ENCODE peak calls at places on chromosomes 5 and 9, in eight cellular contexts. P is suprapubic skin, Q is HepG2, C is ovary, D is upper lobe of left lung, A is A549, R is K562, Y is stomach. F is an unnamed sample.

GRCh38 chr5:79561525-79561893 is 47.6 kb upstream of the HOMER1 start:
- DNase-seq in P (no peak), Q (no peak), C (no peak), D (no peak), A (no peak), R (no peak), Y (no peak), F (no peak)

GRCh38 chr5:38695021-38695961 is 138.8 kb upstream of the LIFR start:
- DNase-seq in P (no peak), Q (no peak), C (peak), D (no peak), A (no peak), R (no peak), Y (no peak), F (no peak)

GRCh38 chr5:37786855-37787254 is 53.0 kb downstream of the GDNF start:
- DNase-seq in P (no peak), Q (no peak), C (no peak), D (no peak), A (peak), R (no peak), Y (no peak), F (no peak)

GRCh38 chr9:84338792-84339191 is 1.8 kb downstream of the SLC28A3 start:
- DNase-seq in P (no peak), Q (no peak), C (no peak), D (no peak), A (no peak), R (no peak), Y (no peak), F (no peak)

GRCh38 chr5:180804129-180804601 is 1.6 kb upstream of the MGAT1 start:
- DNase-seq in P (peak), Q (no peak), C (no peak), D (peak), A (no peak), R (no peak), Y (no peak), F (peak)

GRCh38 chr5:10530601-10531320 is 33.1 kb upstream of the ANKRD33B start:
- DNase-seq in P (no peak), Q (no peak), C (no peak), D (no peak), A (no peak), R (no peak), Y (no peak), F (no peak)

GRCh38 chr5:172496671-172497371 is 42.5 kb upstream of the SH3PXD2B start:
- DNase-seq in P (peak), Q (no peak), C (peak), D (no peak), A (no peak), R (no peak), Y (no peak), F (peak)

GRCh38 chr5:150107909-150108447 is 21.6 kb upstream of the CSF1R start:
- DNase-seq in P (no peak), Q (no peak), C (no peak), D (no peak), A (no peak), R (no peak), Y (peak), F (no peak)

GRCh38 chr5:6632931-6633468 is at the start of the genes NSUN2 and SRD5A1:
- DNase-seq in P (peak), Q (peak), C (peak), D (peak), A (peak), R (peak), Y (peak), F (peak)

GRCh38 chr9:34974664-34975063 is 14.9 kb upstream of the DNAJB5 start:
- DNase-seq in P (no peak), Q (no peak), C (no peak), D (no peak), A (no peak), R (no peak), Y (no peak), F (no peak)

GRCh38 chr5:78610633-78611032 is 37.9 kb downstream of the LHFPL2 start:
- DNase-seq in P (no peak), Q (no peak), C (no peak), D (no peak), A (no peak), R (no peak), Y (no peak), F (no peak)

GRCh38 chr5:51859624-51860023 is 476.4 kb downstream of the ISL1 start:
- DNase-seq in P (no peak), Q (no peak), C (no peak), D (no peak), A (no peak), R (no peak), Y (no peak), F (no peak)

GRCh38 chr5:11588803-11589202 is 315.4 kb downstream of the CTNND2 start:
- DNase-seq in P (no peak), Q (no peak), C (no peak), D (no peak), A (no peak), R (no peak), Y (no peak), F (no peak)

GRCh38 chr9:126705767-126706697 is 92.3 kb downstream of the LMX1B start:
- DNase-seq in P (peak), Q (peak), C (no peak), D (no peak), A (peak), R (peak), Y (peak), F (peak)

GRCh38 chr5:19987594-19988345 is at the start of gene CDH18:
- DNase-seq in P (no peak), Q (no peak), C (no peak), D (peak), A (peak), R (no peak), Y (peak), F (peak)

GRCh38 chr9:73357607-73358006 is 205.9 kb downstream of the ANXA1 start:
- DNase-seq in P (no peak), Q (no peak), C (no peak), D (no peak), A (no peak), R (peak), Y (no peak), F (no peak)
- TF ChIP-seq EP300 in P (no peak), Q (no peak), C (no peak), D (no peak), A (no peak), R (peak), Y (no peak), F (no peak)

DNA sequence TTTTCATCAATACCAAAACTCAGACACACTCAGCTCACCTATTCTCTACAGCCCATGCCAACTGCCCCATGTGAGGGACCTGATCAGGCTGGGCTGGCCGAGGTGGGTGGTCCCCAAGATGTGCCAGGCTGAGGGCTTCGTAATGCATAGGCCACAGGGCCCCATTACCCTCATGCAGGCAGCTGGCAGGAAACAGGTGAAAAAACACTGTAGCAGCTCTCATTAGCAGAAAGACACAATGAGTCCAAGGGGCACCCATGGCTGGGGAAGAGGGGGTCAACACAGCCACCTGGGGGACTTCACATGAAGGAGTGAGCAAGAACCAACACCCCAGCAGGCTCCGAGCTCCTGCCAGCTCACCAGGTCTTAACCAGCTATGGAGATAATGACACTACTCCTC is 8.2 kb downstream of the IPPK start:
- DNase-seq in P (no peak), Q (no peak), C (no peak), D (no peak), A (no peak), R (no peak), Y (no peak), F (no peak)
- TF ChIP-seq EP300 in P (no peak), Q (no peak), C (no peak), D (no peak), A (no peak), R (no peak), Y (no peak), F (no peak)

DNA sequence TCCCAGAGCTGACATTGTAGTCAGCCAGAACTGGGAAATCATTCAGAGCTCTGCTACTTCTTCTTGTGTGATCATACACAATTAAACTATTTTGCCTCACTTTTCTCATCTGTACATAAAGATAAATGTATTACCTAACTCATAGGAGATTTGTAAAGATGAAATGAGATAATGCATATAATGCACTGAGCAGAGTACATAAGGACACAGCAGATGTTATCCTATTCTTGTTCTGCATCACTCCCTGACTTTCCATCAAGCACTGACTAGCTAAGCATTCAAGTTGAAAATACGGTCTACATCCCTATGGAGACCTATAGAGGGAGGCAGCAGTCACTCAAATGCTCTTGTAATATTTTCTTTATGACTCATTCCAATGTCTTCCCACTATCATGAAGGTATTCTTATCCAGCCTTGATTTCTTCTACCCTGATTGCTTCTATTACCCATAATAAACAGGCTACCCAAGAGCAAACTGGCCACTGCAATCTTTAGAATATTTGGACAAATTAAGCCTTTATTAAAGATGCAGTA is 16.3 kb upstream of the PRR16 start:
- DNase-seq in P (no peak), Q (no peak), C (no peak), D (no peak), A (no peak), R (no peak), Y (no peak), F (no peak)
- TF ChIP-seq EP300 in P (no peak), Q (no peak), C (no peak), D (no peak), A (no peak), R (no peak), Y (no peak), F (no peak)

GRCh38 chr5:156155638-156156037 is 171.3 kb upstream of the SGCD start:
- DNase-seq in P (no peak), Q (no peak), C (no peak), D (no peak), A (peak), R (no peak), Y (no peak), F (no peak)
- TF ChIP-seq EP300 in P (no peak), Q (no peak), C (no peak), D (no peak), A (no peak), R (no peak), Y (no peak), F (no peak)

DNA sequence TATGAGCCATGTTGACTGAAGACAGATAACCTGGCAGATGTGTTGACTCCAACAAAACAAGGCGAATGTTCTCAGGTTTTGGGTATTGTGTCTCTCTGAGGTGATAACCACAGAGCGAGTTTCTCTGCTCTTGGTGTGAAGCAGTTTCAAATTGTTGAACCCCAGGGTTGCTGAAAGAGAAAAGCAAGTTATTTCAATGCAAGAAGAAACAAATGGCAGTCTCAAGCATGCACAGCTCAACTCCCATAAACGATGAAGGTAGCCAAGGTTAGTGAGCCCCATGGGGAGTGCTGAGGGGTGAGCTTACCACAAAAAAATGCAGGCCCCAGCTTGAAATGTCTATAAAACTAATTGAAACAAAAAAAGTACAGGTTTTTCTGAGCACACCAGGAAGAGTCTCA is 220.8 kb upstream of the DAPK1 start:
- DNase-seq in P (no peak), Q (no peak), C (no peak), D (no peak), A (no peak), R (no peak), Y (no peak), F (no peak)
- TF ChIP-seq EP300 in P (no peak), Q (no peak), C (no peak), D (no peak), A (no peak), R (no peak), Y (no peak), F (no peak)